ENCODE peak calls at places on chromosome 18, in seven cellular contexts. One of them, this sample, is unnamed.

GRCh38 chr18:63244585-63244984 is 75.0 kb downstream of the BCL2 start:
- DNase-seq in B cell: no peak
- DNase-seq in neural crest cell: no peak
- DNase-seq in naive thymus-derived CD8-positive, alpha-beta T cell: no peak
- DNase-seq in stimulated activated naive CD8-positive, alpha-beta T cell treated with anti-CD3 and anti-CD28 coated beads, Interleukin-15, Interleukin-2, amounts not matched to agents 100 U/mL and 50 U/mL, for 24 hours: no peak
- DNase-seq in MM.1S: no peak
- DNase-seq in effector memory CD8-positive, alpha-beta T cell: no peak
- DNase-seq in this sample: no peak

GRCh38 chr18:25815659-25816058 is 274.8 kb downstream of the SS18 start:
- DNase-seq in B cell: no peak
- DNase-seq in naive thymus-derived CD8-positive, alpha-beta T cell: no peak
- DNase-seq in stimulated activated naive CD8-positive, alpha-beta T cell treated with anti-CD3 and anti-CD28 coated beads, Interleukin-15, Interleukin-2, amounts not matched to agents 100 U/mL and 50 U/mL, for 24 hours: no peak
- DNase-seq in MM.1S: no peak
- DNase-seq in neural crest cell: no peak
- DNase-seq in effector memory CD8-positive, alpha-beta T cell: no peak
- DNase-seq in this sample: no peak

GRCh38 chr18:43578636-43579203 is 301.4 kb upstream of the SYT4 start:
- DNase-seq in B cell: no peak
- DNase-seq in MM.1S: no peak
- DNase-seq in stimulated activated naive CD8-positive, alpha-beta T cell treated with anti-CD3 and anti-CD28 coated beads, Interleukin-15, Interleukin-2, amounts not matched to agents 100 U/mL and 50 U/mL, for 24 hours: no peak
- DNase-seq in neural crest cell: no peak
- DNase-seq in effector memory CD8-positive, alpha-beta T cell: no peak
- DNase-seq in naive thymus-derived CD8-positive, alpha-beta T cell: no peak
- DNase-seq in this sample: no peak

GRCh38 chr18:32470136-32470712 is 458 bp downstream of the GAREM1 start:
- DNase-seq in MM.1S: peak; percentile 29
- DNase-seq in naive thymus-derived CD8-positive, alpha-beta T cell: no peak
- DNase-seq in B cell: peak; percentile 41
- DNase-seq in neural crest cell: peak; percentile 33
- DNase-seq in stimulated activated naive CD8-positive, alpha-beta T cell treated with anti-CD3 and anti-CD28 coated beads, Interleukin-15, Interleukin-2, amounts not matched to agents 100 U/mL and 50 U/mL, for 24 hours: no peak
- DNase-seq in effector memory CD8-positive, alpha-beta T cell: no peak
- DNase-seq in this sample: no peak

GRCh38 chr18:68494802-68495560 is 219.9 kb downstream of the TMX3 start:
- DNase-seq in effector memory CD8-positive, alpha-beta T cell: no peak
- DNase-seq in neural crest cell: no peak
- DNase-seq in MM.1S: no peak
- DNase-seq in B cell: no peak
- DNase-seq in stimulated activated naive CD8-positive, alpha-beta T cell treated with anti-CD3 and anti-CD28 coated beads, Interleukin-15, Interleukin-2, amounts not matched to agents 100 U/mL and 50 U/mL, for 24 hours: no peak
- DNase-seq in naive thymus-derived CD8-positive, alpha-beta T cell: no peak
- DNase-seq in this sample: no peak

GRCh38 chr18:47930086-47930843 is at the start of gene SMAD2:
- DNase-seq in neural crest cell: peak; percentile 61
- DNase-seq in stimulated activated naive CD8-positive, alpha-beta T cell treated with anti-CD3 and anti-CD28 coated beads, Interleukin-15, Interleukin-2, amounts not matched to agents 100 U/mL and 50 U/mL, for 24 hours: peak; percentile 82
- DNase-seq in effector memory CD8-positive, alpha-beta T cell: peak; percentile 62
- DNase-seq in naive thymus-derived CD8-positive, alpha-beta T cell: peak; percentile 80
- DNase-seq in B cell: peak; percentile 66
- DNase-seq in MM.1S: peak; percentile 69
- DNase-seq in this sample: no peak

GRCh38 chr18:59835656-59836379 is 64.0 kb upstream of the PMAIP1 start:
- DNase-seq in naive thymus-derived CD8-positive, alpha-beta T cell: no peak
- DNase-seq in MM.1S: no peak
- DNase-seq in effector memory CD8-positive, alpha-beta T cell: no peak
- DNase-seq in B cell: no peak
- DNase-seq in neural crest cell: no peak
- DNase-seq in stimulated activated naive CD8-positive, alpha-beta T cell treated with anti-CD3 and anti-CD28 coated beads, Interleukin-15, Interleukin-2, amounts not matched to agents 100 U/mL and 50 U/mL, for 24 hours: no peak
- DNase-seq in this sample: no peak

GRCh38 chr18:48003426-48004349 is 73.2 kb upstream of the SMAD2 start:
- DNase-seq in neural crest cell: no peak
- DNase-seq in B cell: no peak
- DNase-seq in MM.1S: no peak
- DNase-seq in naive thymus-derived CD8-positive, alpha-beta T cell: no peak
- DNase-seq in stimulated activated naive CD8-positive, alpha-beta T cell treated with anti-CD3 and anti-CD28 coated beads, Interleukin-15, Interleukin-2, amounts not matched to agents 100 U/mL and 50 U/mL, for 24 hours: no peak
- DNase-seq in effector memory CD8-positive, alpha-beta T cell: no peak
- DNase-seq in this sample: peak; percentile 64

GRCh38 chr18:24271381-24272331 is 126.0 kb downstream of the OSBPL1A start:
- DNase-seq in B cell: peak; percentile 69
- DNase-seq in stimulated activated naive CD8-positive, alpha-beta T cell treated with anti-CD3 and anti-CD28 coated beads, Interleukin-15, Interleukin-2, amounts not matched to agents 100 U/mL and 50 U/mL, for 24 hours: peak; percentile 33
- DNase-seq in MM.1S: peak; percentile 89
- DNase-seq in effector memory CD8-positive, alpha-beta T cell: no peak
- DNase-seq in neural crest cell: peak; percentile 67
- DNase-seq in naive thymus-derived CD8-positive, alpha-beta T cell: no peak
- DNase-seq in this sample: no peak

GRCh38 chr18:14971461-14972185 is 223.7 kb downstream of the ANKRD30B start:
- DNase-seq in effector memory CD8-positive, alpha-beta T cell: no peak
- DNase-seq in B cell: no peak
- DNase-seq in stimulated activated naive CD8-positive, alpha-beta T cell treated with anti-CD3 and anti-CD28 coated beads, Interleukin-15, Interleukin-2, amounts not matched to agents 100 U/mL and 50 U/mL, for 24 hours: no peak
- DNase-seq in naive thymus-derived CD8-positive, alpha-beta T cell: no peak
- DNase-seq in MM.1S: no peak
- DNase-seq in neural crest cell: no peak
- DNase-seq in this sample: no peak

GRCh38 chr18:13067966-13068365 is 76.8 kb downstream of the CEP192 start:
- DNase-seq in effector memory CD8-positive, alpha-beta T cell: no peak
- DNase-seq in MM.1S: no peak
- DNase-seq in B cell: no peak
- DNase-seq in naive thymus-derived CD8-positive, alpha-beta T cell: no peak
- DNase-seq in neural crest cell: no peak
- DNase-seq in stimulated activated naive CD8-positive, alpha-beta T cell treated with anti-CD3 and anti-CD28 coated beads, Interleukin-15, Interleukin-2, amounts not matched to agents 100 U/mL and 50 U/mL, for 24 hours: no peak
- DNase-seq in this sample: no peak

GRCh38 chr18:36454848-36455458 is 157.4 kb downstream of the FHOD3 start:
- DNase-seq in naive thymus-derived CD8-positive, alpha-beta T cell: no peak
- DNase-seq in neural crest cell: no peak
- DNase-seq in B cell: no peak
- DNase-seq in MM.1S: no peak
- DNase-seq in effector memory CD8-positive, alpha-beta T cell: no peak
- DNase-seq in stimulated activated naive CD8-positive, alpha-beta T cell treated with anti-CD3 and anti-CD28 coated beads, Interleukin-15, Interleukin-2, amounts not matched to agents 100 U/mL and 50 U/mL, for 24 hours: no peak
- DNase-seq in this sample: no peak

GRCh38 chr18:61334951-61335736 is 1.9 kb downstream of the CDH20 start:
- DNase-seq in B cell: no peak
- DNase-seq in effector memory CD8-positive, alpha-beta T cell: no peak
- DNase-seq in stimulated activated naive CD8-positive, alpha-beta T cell treated with anti-CD3 and anti-CD28 coated beads, Interleukin-15, Interleukin-2, amounts not matched to agents 100 U/mL and 50 U/mL, for 24 hours: no peak
- DNase-seq in MM.1S: no peak
- DNase-seq in naive thymus-derived CD8-positive, alpha-beta T cell: no peak
- DNase-seq in neural crest cell: no peak
- DNase-seq in this sample: no peak

GRCh38 chr18:66874812-66875474 is 271.1 kb upstream of the CDH19 start:
- DNase-seq in neural crest cell: no peak
- DNase-seq in naive thymus-derived CD8-positive, alpha-beta T cell: no peak
- DNase-seq in B cell: no peak
- DNase-seq in effector memory CD8-positive, alpha-beta T cell: no peak
- DNase-seq in MM.1S: no peak
- DNase-seq in stimulated activated naive CD8-positive, alpha-beta T cell treated with anti-CD3 and anti-CD28 coated beads, Interleukin-15, Interleukin-2, amounts not matched to agents 100 U/mL and 50 U/mL, for 24 hours: no peak
- DNase-seq in this sample: no peak

GRCh38 chr18:53422896-53423295 is 801.6 kb downstream of the MBD2 start:
- DNase-seq in neural crest cell: no peak
- DNase-seq in stimulated activated naive CD8-positive, alpha-beta T cell treated with anti-CD3 and anti-CD28 coated beads, Interleukin-15, Interleukin-2, amounts not matched to agents 100 U/mL and 50 U/mL, for 24 hours: no peak
- DNase-seq in naive thymus-derived CD8-positive, alpha-beta T cell: no peak
- DNase-seq in B cell: no peak
- DNase-seq in effector memory CD8-positive, alpha-beta T cell: no peak
- DNase-seq in MM.1S: no peak
- DNase-seq in this sample: no peak

GRCh38 chr18:23626451-23627279 is 36.0 kb downstream of the ANKRD29 start:
- DNase-seq in effector memory CD8-positive, alpha-beta T cell: no peak
- DNase-seq in neural crest cell: no peak
- DNase-seq in B cell: no peak
- DNase-seq in naive thymus-derived CD8-positive, alpha-beta T cell: no peak
- DNase-seq in stimulated activated naive CD8-positive, alpha-beta T cell treated with anti-CD3 and anti-CD28 coated beads, Interleukin-15, Interleukin-2, amounts not matched to agents 100 U/mL and 50 U/mL, for 24 hours: no peak
- DNase-seq in MM.1S: no peak
- DNase-seq in this sample: no peak

GRCh38 chr18:31942301-31942998 is 478 bp downstream of the TRAPPC8 start:
- DNase-seq in naive thymus-derived CD8-positive, alpha-beta T cell: no peak
- DNase-seq in stimulated activated naive CD8-positive, alpha-beta T cell treated with anti-CD3 and anti-CD28 coated beads, Interleukin-15, Interleukin-2, amounts not matched to agents 100 U/mL and 50 U/mL, for 24 hours: peak; percentile 58
- DNase-seq in MM.1S: peak; percentile 40
- DNase-seq in B cell: peak; percentile 86
- DNase-seq in neural crest cell: no peak
- DNase-seq in effector memory CD8-positive, alpha-beta T cell: no peak
- DNase-seq in this sample: no peak

GRCh38 chr18:73679941-73680700 is 467.5 kb downstream of the FBXO15 start:
- DNase-seq in naive thymus-derived CD8-positive, alpha-beta T cell: no peak
- DNase-seq in stimulated activated naive CD8-positive, alpha-beta T cell treated with anti-CD3 and anti-CD28 coated beads, Interleukin-15, Interleukin-2, amounts not matched to agents 100 U/mL and 50 U/mL, for 24 hours: no peak
- DNase-seq in B cell: no peak
- DNase-seq in MM.1S: no peak
- DNase-seq in effector memory CD8-positive, alpha-beta T cell: no peak
- DNase-seq in neural crest cell: no peak
- DNase-seq in this sample: no peak

GRCh38 chr18:59779979-59780378 is 82.8 kb upstream of the CCBE1 start:
- DNase-seq in neural crest cell: no peak
- DNase-seq in naive thymus-derived CD8-positive, alpha-beta T cell: no peak
- DNase-seq in B cell: no peak
- DNase-seq in effector memory CD8-positive, alpha-beta T cell: no peak
- DNase-seq in stimulated activated naive CD8-positive, alpha-beta T cell treated with anti-CD3 and anti-CD28 coated beads, Interleukin-15, Interleukin-2, amounts not matched to agents 100 U/mL and 50 U/mL, for 24 hours: no peak
- DNase-seq in MM.1S: no peak
- DNase-seq in this sample: peak; percentile 30

GRCh38 chr18:80004600-80005342 is 16.4 kb upstream of the TXNL4A start:
- DNase-seq in stimulated activated naive CD8-positive, alpha-beta T cell treated with anti-CD3 and anti-CD28 coated beads, Interleukin-15, Interleukin-2, amounts not matched to agents 100 U/mL and 50 U/mL, for 24 hours: no peak
- DNase-seq in MM.1S: no peak
- DNase-seq in B cell: no peak
- DNase-seq in naive thymus-derived CD8-positive, alpha-beta T cell: no peak
- DNase-seq in neural crest cell: no peak
- DNase-seq in effector memory CD8-positive, alpha-beta T cell: no peak
- DNase-seq in this sample: no peak

GRCh38 chr18:32707586-32707985 is 65.2 kb downstream of the KLHL14 start:
- DNase-seq in stimulated activated naive CD8-positive, alpha-beta T cell treated with anti-CD3 and anti-CD28 coated beads, Interleukin-15, Interleukin-2, amounts not matched to agents 100 U/mL and 50 U/mL, for 24 hours: no peak
- DNase-seq in B cell: no peak
- DNase-seq in neural crest cell: no peak
- DNase-seq in naive thymus-derived CD8-positive, alpha-beta T cell: no peak
- DNase-seq in effector memory CD8-positive, alpha-beta T cell: no peak
- DNase-seq in MM.1S: no peak
- DNase-seq in this sample: no peak

GRCh38 chr18:9731380-9731779 is 23.3 kb downstream of the RAB31 start:
- DNase-seq in naive thymus-derived CD8-positive, alpha-beta T cell: no peak
- DNase-seq in MM.1S: no peak
- DNase-seq in effector memory CD8-positive, alpha-beta T cell: no peak
- DNase-seq in neural crest cell: no peak
- DNase-seq in B cell: no peak
- DNase-seq in stimulated activated naive CD8-positive, alpha-beta T cell treated with anti-CD3 and anti-CD28 coated beads, Interleukin-15, Interleukin-2, amounts not matched to agents 100 U/mL and 50 U/mL, for 24 hours: no peak
- DNase-seq in this sample: peak; percentile 98

GRCh38 chr18:22488554-22488953 is 70.8 kb upstream of the CTAGE1 start:
- DNase-seq in MM.1S: no peak
- DNase-seq in neural crest cell: no peak
- DNase-seq in stimulated activated naive CD8-positive, alpha-beta T cell treated with anti-CD3 and anti-CD28 coated beads, Interleukin-15, Interleukin-2, amounts not matched to agents 100 U/mL and 50 U/mL, for 24 hours: no peak
- DNase-seq in effector memory CD8-positive, alpha-beta T cell: no peak
- DNase-seq in B cell: no peak
- DNase-seq in naive thymus-derived CD8-positive, alpha-beta T cell: no peak
- DNase-seq in this sample: no peak

GRCh38 chr18:79697178-79697577 is 17.6 kb downstream of the CTDP1 start:
- DNase-seq in effector memory CD8-positive, alpha-beta T cell: no peak
- DNase-seq in stimulated activated naive CD8-positive, alpha-beta T cell treated with anti-CD3 and anti-CD28 coated beads, Interleukin-15, Interleukin-2, amounts not matched to agents 100 U/mL and 50 U/mL, for 24 hours: no peak
- DNase-seq in naive thymus-derived CD8-positive, alpha-beta T cell: no peak
- DNase-seq in neural crest cell: no peak
- DNase-seq in B cell: no peak
- DNase-seq in MM.1S: no peak
- DNase-seq in this sample: no peak